ENCODE peak calls at places on chromosomes 11 and 22, in nine cellular contexts. F, N, V, O, C, R, Y, J and I are unnamed samples.

GRCh38 chr11:28697920-28698827 is 590.0 kb downstream of the METTL15 start:
- DNase-seq in F (peak), N (peak), V (peak), O (peak), C (peak), R (peak), Y (peak), J (peak), I (peak)

GRCh38 chr22:29842172-29842571 is 4.1 kb upstream of the ASCC2 start:
- DNase-seq in F (no peak), N (no peak), V (no peak), O (no peak), C (no peak), R (no peak), Y (no peak), J (no peak), I (no peak)

GRCh38 chr22:23325183-23325582 is 144.9 kb downstream of the BCR start:
- DNase-seq in F (no peak), N (no peak), V (no peak), O (no peak), C (no peak), R (no peak), Y (no peak), J (no peak), I (no peak)

GRCh38 chr22:43116932-43117331 is 6.4 kb downstream of the BIK start:
- DNase-seq in F (no peak), N (no peak), V (no peak), O (no peak), C (no peak), R (no peak), Y (no peak), J (no peak), I (no peak)

GRCh38 chr11:126534141-126534805 is 178.8 kb downstream of the ST3GAL4 start:
- DNase-seq in F (no peak), N (no peak), V (no peak), O (no peak), C (no peak), R (no peak), Y (no peak), J (no peak), I (no peak)

GRCh38 chr11:84524422-84525051 is 1102.6 kb downstream of the DLG2 start:
- DNase-seq in F (no peak), N (peak), V (peak), O (no peak), C (peak), R (no peak), Y (peak), J (no peak), I (peak)

GRCh38 chr11:79437981-79438630 is 2.7 kb downstream of the TENM4 start:
- DNase-seq in F (peak), N (peak), V (peak), O (no peak), C (peak), R (no peak), Y (no peak), J (no peak), I (peak)

GRCh38 chr11:104772806-104773241 is 125.4 kb downstream of the CASP12 start:
- DNase-seq in F (no peak), N (peak), V (no peak), O (no peak), C (peak), R (no peak), Y (no peak), J (peak), I (no peak)

GRCh38 chr11:89293966-89294679 is 116.4 kb downstream of the TYR start:
- DNase-seq in F (peak), N (peak), V (no peak), O (no peak), C (peak), R (no peak), Y (no peak), J (peak), I (no peak)

GRCh38 chr11:20078846-20079245 is 81.4 kb downstream of the DBX1 start:
- DNase-seq in F (no peak), N (no peak), V (no peak), O (no peak), C (no peak), R (no peak), Y (no peak), J (no peak), I (no peak)

GRCh38 chr11:34874202-34874601 is 42.0 kb downstream of the APIP start:
- DNase-seq in F (no peak), N (no peak), V (no peak), O (no peak), C (no peak), R (no peak), Y (no peak), J (no peak), I (no peak)

GRCh38 chr22:49545606-49546005 is 282.1 kb downstream of the BRD1 start:
- DNase-seq in F (no peak), N (no peak), V (no peak), O (no peak), C (no peak), R (no peak), Y (no peak), J (no peak), I (no peak)

GRCh38 chr22:37043828-37044538 is 7.6 kb upstream of the KCTD17 start:
- DNase-seq in F (peak), N (peak), V (no peak), O (no peak), C (peak), R (peak), Y (peak), J (no peak), I (no peak)

GRCh38 chr11:92854952-92855351 is 114.5 kb upstream of the MTNR1B start:
- DNase-seq in F (no peak), N (no peak), V (no peak), O (no peak), C (no peak), R (no peak), Y (no peak), J (no peak), I (no peak)

GRCh38 chr11:69525516-69526452 is 44.3 kb downstream of the LINC01488 start:
- DNase-seq in F (no peak), N (no peak), V (no peak), O (no peak), C (no peak), R (no peak), Y (no peak), J (no peak), I (no peak)

GRCh38 chr22:29726512-29727247 is 6.9 kb downstream of the CABP7 start:
- DNase-seq in F (no peak), N (no peak), V (no peak), O (no peak), C (no peak), R (no peak), Y (no peak), J (no peak), I (no peak)